ENCODE peak calls at places on chromosome 19, in five cellular contexts. E is DND-41, K is tibial artery, O is upper lobe of right lung, N is cardiac muscle cell. H is an unnamed sample.

GRCh38 chr19:4045597-4046361 is 20.9 kb downstream of the ZBTB7A start:
- DNase-seq in K (no peak), N (no peak), O (no peak), E (no peak), H (no peak)

GRCh38 chr19:56839665-56840451 is 668 bp downstream of the PEG3 start:
- DNase-seq in E (no peak), N (no peak), K (peak; percentile 98), O (peak; percentile 88), H (peak; percentile 95)

GRCh38 chr19:55683449-55684261 is 8.6 kb downstream of the EPN1 start:
- DNase-seq in O (no peak), K (no peak), N (no peak), E (no peak), H (no peak)

GRCh38 chr19:37872383-37872782 is 34.0 kb downstream of the WDR87 start:
- DNase-seq in N (no peak), E (no peak), K (no peak), O (no peak), H (no peak)

GRCh38 chr19:5804516-5805464 is at the start of gene NRTN:
- DNase-seq in N (peak; percentile 71), K (no peak), O (peak; percentile 74), E (peak; percentile 56), H (no peak)

GRCh38 chr19:17389957-17390664 is 3.9 kb downstream of the CCDC194 start:
- DNase-seq in O (no peak), K (no peak), E (no peak), N (peak; percentile 44), H (no peak)

GRCh38 chr19:45352914-45353796 is 12.6 kb downstream of the KLC3 start:
- DNase-seq in N (no peak), O (no peak), K (no peak), E (no peak), H (no peak)

GRCh38 chr19:35143231-35143715 is at the start of gene FXYD7:
- DNase-seq in N (no peak), E (no peak), K (no peak), O (no peak), H (no peak)

GRCh38 chr19:46618670-46619231 is 6.1 kb downstream of the PTGIR start:
- DNase-seq in E (no peak), K (no peak), N (no peak), O (no peak), H (no peak)

GRCh38 chr19:56273563-56274117 is 1.1 kb downstream of the EDDM13 start:
- DNase-seq in K (no peak), O (no peak), E (no peak), N (no peak), H (no peak)

GRCh38 chr19:42555317-42555716 is 27.0 kb upstream of the CEACAM1 start:
- DNase-seq in K (no peak), E (no peak), O (no peak), N (no peak), H (peak; percentile 22)

GRCh38 chr19:42693760-42694350 is 46.4 kb downstream of the PSG3 start:
- DNase-seq in E (peak; percentile 12), O (no peak), K (no peak), N (no peak), H (no peak)

GRCh38 chr19:32865326-32865725 is 4.2 kb downstream of the SLC7A9 start:
- DNase-seq in K (peak; percentile 24), E (no peak), N (no peak), O (peak; percentile 39), H (no peak)

GRCh38 chr19:49749055-49749716 is 13.9 kb downstream of the TSKS start:
- DNase-seq in O (no peak), E (no peak), N (no peak), K (no peak), H (no peak)

GRCh38 chr19:45489216-45489855 is 7.5 kb downstream of the RTN2 start:
- DNase-seq in N (no peak), K (no peak), E (no peak), O (peak; percentile 66), H (no peak)

GRCh38 chr19:18257503-18258470 is 16.5 kb downstream of the IQCN start:
- DNase-seq in K (no peak), N (no peak), O (no peak), E (no peak), H (no peak)

GRCh38 chr19:40827386-40828247 is 22.6 kb downstream of the CYP2A6 start:
- DNase-seq in N (no peak), O (no peak), E (no peak), K (peak; percentile 52), H (no peak)

GRCh38 chr19:56147307-56147706 is 6.2 kb downstream of the ZNF444 start:
- DNase-seq in E (no peak), N (no peak), K (no peak), O (no peak), H (no peak)

GRCh38 chr19:42207767-42208259 is 9.7 kb downstream of the DEDD2 start:
- DNase-seq in K (no peak), O (no peak), N (no peak), E (peak; percentile 65), H (no peak)

GRCh38 chr19:49853852-49854849 is 3.2 kb downstream of the PTOV1 start:
- DNase-seq in N (no peak), O (no peak), E (no peak), K (no peak), H (no peak)

GRCh38 chr19:4971424-4971793 is 2.5 kb downstream of the KDM4B start:
- DNase-seq in E (peak; percentile 51), N (no peak), K (no peak), O (no peak), H (no peak)

GRCh38 chr19:38266981-38267597 is 2.7 kb downstream of the SPINT2 start:
- DNase-seq in O (no peak), K (no peak), N (no peak), E (no peak), H (no peak)

DNA sequence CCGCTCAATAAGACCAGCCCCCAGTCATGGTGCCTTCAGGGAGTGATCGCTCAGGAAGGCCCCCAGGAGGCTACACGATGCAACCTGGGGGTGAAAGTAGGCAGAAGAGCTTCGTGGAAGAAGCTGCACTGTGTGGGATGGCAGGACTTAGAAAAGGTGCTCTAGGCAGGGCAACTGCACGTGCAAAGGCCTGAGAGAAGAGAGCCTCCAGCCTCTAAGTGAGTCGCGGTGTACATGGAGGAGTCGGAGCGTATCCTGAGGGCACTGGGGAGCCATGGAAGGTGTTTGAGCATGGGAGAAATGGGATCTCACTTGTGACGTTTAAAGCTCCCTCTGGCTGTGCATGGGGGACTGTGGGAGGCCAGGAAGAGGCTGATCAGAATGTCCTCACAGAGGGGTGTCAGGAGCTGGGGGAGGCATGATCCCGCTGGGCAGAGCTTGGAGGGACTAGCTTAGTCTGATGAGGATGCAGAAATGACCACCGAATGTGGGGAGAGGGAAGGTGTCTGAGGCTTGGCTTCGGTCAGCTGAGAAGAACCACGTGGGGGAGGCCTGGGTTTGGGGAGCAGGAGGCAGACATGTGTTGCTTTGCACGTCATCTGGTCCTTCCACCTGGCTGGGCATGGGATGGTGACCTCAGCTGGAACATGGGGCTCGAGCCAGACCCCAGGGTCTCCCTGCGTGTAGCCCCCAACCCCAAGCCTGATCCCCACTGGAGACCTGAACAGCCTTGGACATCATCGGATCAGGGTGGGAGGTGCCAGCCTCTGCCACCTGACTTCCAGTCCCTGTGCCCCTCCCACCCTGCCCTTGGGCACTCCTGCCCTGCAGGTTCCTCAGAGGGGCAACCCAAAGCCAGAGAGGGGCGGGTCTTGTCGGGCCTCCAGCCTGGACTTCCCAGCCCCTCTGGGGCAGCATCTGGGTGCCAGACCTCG is 1.1 kb downstream of the APC2 start:
- DNase-seq in O (no peak), N (no peak), E (no peak), K (no peak), H (no peak)
- H3K27me3 ChIP-seq in O (peaks cover 98% of the 10 kb centered on the region), N (peaks cover 100% of the 10 kb centered on the region), E (peaks cover 7% of the 10 kb centered on the region), K (peaks cover 29% of the 10 kb centered on the region), H (peaks cover 98% of the 10 kb centered on the region)

GRCh38 chr19:11288349-11288748 is 7.6 kb upstream of the TSPAN16 start:
- DNase-seq in K (no peak), E (no peak), O (no peak), N (no peak), H (no peak)

GRCh38 chr19:11281336-11282049 is 14.5 kb upstream of the TSPAN16 start:
- DNase-seq in N (no peak), O (no peak), E (no peak), K (no peak), H (no peak)

GRCh38 chr19:11291415-11291814 is 4.5 kb upstream of the TSPAN16 start:
- DNase-seq in N (no peak), E (no peak), O (no peak), K (no peak), H (no peak)

GRCh38 chr19:11284535-11284934 is 11.4 kb upstream of the TSPAN16 start:
- DNase-seq in E (no peak), N (no peak), K (no peak), O (no peak), H (no peak)

GRCh38 chr19:11286312-11286974 is 9.5 kb upstream of the TSPAN16 start:
- DNase-seq in O (no peak), K (no peak), E (no peak), N (no peak), H (no peak)
- TF ChIP-seq CTCF in O (peak; percentile 50), K (peak; percentile 35), E (no peak), N (peak; percentile 37), H (no peak)

DNA sequence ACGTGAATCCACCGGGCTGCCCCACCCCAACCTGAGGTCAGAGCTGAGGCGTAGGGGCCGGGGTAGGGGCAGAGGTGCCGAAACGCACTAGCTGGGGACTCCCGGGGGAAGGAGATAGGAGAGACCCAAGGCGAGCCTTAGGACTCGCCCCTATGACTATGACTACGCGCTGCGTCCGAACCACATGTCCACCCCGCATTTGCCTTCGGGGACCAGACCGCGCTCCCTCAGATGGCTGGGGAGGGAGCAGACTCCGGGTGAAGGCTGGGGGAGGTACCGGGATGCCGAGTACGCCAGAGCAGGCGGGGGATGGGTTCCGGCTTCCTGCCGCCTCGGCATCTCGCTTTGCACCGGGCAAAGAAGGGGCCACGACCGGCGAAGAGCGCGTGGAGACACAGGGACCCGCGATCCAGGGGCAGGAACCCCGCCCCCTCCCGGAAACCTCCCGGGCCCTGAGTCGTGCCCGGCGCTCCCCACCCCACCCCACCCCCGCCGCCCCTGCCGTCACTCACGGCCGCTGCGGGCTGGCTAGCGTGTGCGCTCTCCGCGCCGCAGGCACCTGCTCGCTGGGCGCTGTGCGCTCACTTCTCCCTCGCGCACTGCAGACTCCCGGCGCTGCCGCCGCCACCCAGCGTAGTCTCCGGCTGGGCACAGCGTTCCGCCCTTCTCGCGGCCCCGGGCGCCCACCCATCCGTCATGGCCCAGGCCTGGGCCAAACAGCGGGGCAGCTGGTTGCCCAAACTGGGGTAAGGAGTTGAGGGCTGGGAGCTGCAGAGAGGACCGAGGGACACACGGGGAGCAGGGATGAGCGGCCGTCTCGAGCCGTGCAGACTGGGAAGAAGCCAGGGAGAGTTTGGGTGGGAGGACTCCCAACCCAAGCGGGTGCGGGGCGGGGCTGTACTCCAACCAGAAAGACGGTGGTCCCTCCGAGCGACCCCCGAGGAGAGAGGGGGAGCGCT is 603 bp upstream of the VSTM2B start:
- DNase-seq in N (no peak), E (no peak), K (no peak), O (peak; percentile 54), H (no peak)
- H3K27me3 ChIP-seq in N (peaks cover 100% of the 10 kb centered on the region), E (no peaks in the 10 kb centered on the region), K (no peaks in the 10 kb centered on the region), O (peaks cover 85% of the 10 kb centered on the region), H (peaks cover 95% of the 10 kb centered on the region)

DNA sequence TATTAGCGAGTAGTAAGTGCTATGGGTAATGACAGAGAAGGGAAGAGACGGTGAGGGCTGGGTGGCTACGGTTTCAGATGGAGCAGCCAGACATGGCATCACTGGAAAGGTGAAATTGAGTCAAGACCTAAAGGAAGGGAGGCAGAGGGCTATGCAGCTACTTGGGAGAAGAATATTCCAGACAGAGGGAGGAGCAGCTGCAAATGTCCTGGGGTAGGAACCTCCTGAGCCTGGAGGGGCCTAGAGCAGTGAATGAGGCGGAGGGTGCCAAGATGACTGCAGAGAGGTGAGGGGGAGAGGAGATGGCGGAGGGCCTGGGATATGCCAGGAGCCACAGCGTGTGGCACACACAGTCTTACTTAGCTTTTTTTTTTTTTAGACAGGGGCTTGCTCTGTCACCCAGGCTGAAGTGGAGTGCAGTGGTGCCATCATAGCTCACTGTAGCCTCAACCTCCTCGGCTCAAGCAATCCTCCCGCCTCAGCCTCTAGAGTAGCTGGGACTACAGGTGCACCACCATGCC is 21.1 kb downstream of the PLEKHF1 start:
- DNase-seq in K (no peak), O (no peak), N (no peak), E (no peak), H (no peak)
- TF ChIP-seq CTCF in K (no peak), O (no peak), N (no peak), E (no peak), H (no peak)

H was measured in heart right ventricle.